ENCODE peak calls at places on chromosomes 3 and 15, in ten cellular contexts. O is neuronal stem cell, T is fibroblast of lung, M is GM23248, S is trophoblast cell, A is mammary epithelial cell, W is OCI-LY7, I is MM.1S, P is IMR-90, R is PC-9. V is an unnamed sample. For H3K9me3, the result is how much of the 10 kb centered on the place peaks cover.

GRCh38 chr3:42547401-42547945 is 34.3 kb downstream of the SEC22C start:
- DNase-seq in O (peak), T (peak), M (peak), S (peak), A (peak), W (peak), I (peak), P (peak), R (no peak), V (peak)

GRCh38 chr3:8603115-8603710 is 41.4 kb downstream of the SSUH2 start:
- DNase-seq in O (no peak), T (no peak), M (no peak), S (no peak), A (no peak), W (no peak), I (no peak), P (no peak), R (no peak), V (no peak)

GRCh38 chr3:59573911-59574310 is 524.1 kb upstream of the CFAP20DC start:
- DNase-seq in O (no peak), T (peak), M (peak), S (no peak), A (peak), W (no peak), I (no peak), P (peak), R (no peak), V (no peak)

GRCh38 chr3:11544413-11545181 is 99.1 kb downstream of the VGLL4 start:
- DNase-seq in O (no peak), T (peak), M (peak), S (no peak), A (no peak), W (no peak), I (no peak), P (peak), R (no peak), V (peak)

GRCh38 chr3:31885235-31885634 is 95.8 kb downstream of the OSBPL10 start:
- DNase-seq in O (no peak), T (no peak), M (no peak), S (no peak), A (no peak), W (no peak), I (no peak), P (no peak), R (no peak), V (no peak)

GRCh38 chr3:182487621-182488020 is 305.7 kb upstream of the ATP11B start:
- DNase-seq in O (no peak), T (no peak), M (no peak), S (no peak), A (no peak), W (no peak), I (no peak), P (no peak), R (no peak), V (no peak)

GRCh38 chr3:175851541-175851940 is 992.4 kb downstream of the NAALADL2 start:
- DNase-seq in O (no peak), T (no peak), M (no peak), S (no peak), A (no peak), W (no peak), I (no peak), P (no peak), R (no peak), V (no peak)

GRCh38 chr15:30941520-30941919 is 37.8 kb downstream of the FAN1 start:
- DNase-seq in O (no peak), T (no peak), M (no peak), S (no peak), A (no peak), W (no peak), I (no peak), P (no peak), R (no peak), V (no peak)

GRCh38 chr15:67138946-67139855 is 73.8 kb downstream of the SMAD3 start:
- DNase-seq in O (no peak), T (peak), M (peak), S (no peak), A (no peak), W (no peak), I (no peak), P (peak), R (no peak), V (no peak)

GRCh38 chr3:129077222-129077621 is 16.6 kb downstream of the GP9 start:
- DNase-seq in O (no peak), T (peak), M (no peak), S (no peak), A (no peak), W (no peak), I (no peak), P (peak), R (no peak), V (peak)

GRCh38 chr3:55292360-55292759 is 194.7 kb downstream of the WNT5A start:
- DNase-seq in O (no peak), T (no peak), M (no peak), S (no peak), A (no peak), W (no peak), I (no peak), P (no peak), R (no peak), V (no peak)

GRCh38 chr3:158104346-158105020 is 1.7 kb downstream of the SHOX2 start:
- DNase-seq in O (no peak), T (no peak), M (no peak), S (no peak), A (no peak), W (no peak), I (no peak), P (no peak), R (no peak), V (no peak)

GRCh38 chr15:38647683-38648082 is 83.1 kb upstream of the RASGRP1 start:
- DNase-seq in O (no peak), T (peak), M (peak), S (peak), A (peak), W (no peak), I (no peak), P (peak), R (no peak), V (peak)

GRCh38 chr3:159764211-159765024 is 224.2 kb upstream of the IL12A start:
- DNase-seq in O (peak), T (peak), M (peak), S (peak), A (peak), W (no peak), I (no peak), P (peak), R (no peak), V (no peak)

GRCh38 chr3:8972614-8973013 is 9.3 kb upstream of the RAD18 start:
- DNase-seq in O (no peak), T (peak), M (peak), S (no peak), A (peak), W (no peak), I (no peak), P (peak), R (no peak), V (peak)

GRCh38 chr3:144221771-144222170 is 250.1 kb downstream of the DIPK2A start:
- DNase-seq in O (no peak), T (no peak), M (no peak), S (no peak), A (no peak), W (no peak), I (peak), P (no peak), R (no peak), V (no peak)

GRCh38 chr3:29822051-29822450 is 541.2 kb downstream of the RBMS3 start:
- DNase-seq in O (no peak), T (peak), M (peak), S (no peak), A (peak), W (no peak), I (peak), P (peak), R (no peak), V (no peak)

GRCh38 chr3:20104167-20104661 is 64.0 kb downstream of the KAT2B start:
- DNase-seq in O (no peak), T (no peak), M (no peak), S (peak), A (no peak), W (no peak), I (no peak), P (no peak), R (no peak), V (no peak)

GRCh38 chr3:173970206-173970605 is 572.7 kb downstream of the NLGN1 start:
- DNase-seq in O (no peak), T (no peak), M (no peak), S (no peak), A (no peak), W (no peak), I (no peak), P (no peak), R (no peak), V (no peak)

GRCh38 chr3:190345027-190345821 is 23.0 kb upstream of the CLDN1 start:
- DNase-seq in O (no peak), T (peak), M (peak), S (peak), A (peak), W (no peak), I (no peak), P (peak), R (peak), V (peak)

GRCh38 chr3:172980849-172981248 is 160.2 kb downstream of the SPATA16 start:
- DNase-seq in O (no peak), T (peak), M (peak), S (peak), A (no peak), W (no peak), I (no peak), P (no peak), R (no peak), V (no peak)

GRCh38 chr3:99645277-99646106 is 7.1 kb downstream of the COL8A1 start:
- DNase-seq in O (peak), T (peak), M (peak), S (peak), A (peak), W (peak), I (no peak), P (peak), R (no peak), V (peak)

GRCh38 chr15:99452010-99452409 is 113.8 kb upstream of the MEF2A start:
- DNase-seq in O (no peak), T (no peak), M (no peak), S (no peak), A (no peak), W (no peak), I (no peak), P (no peak), R (no peak), V (no peak)

GRCh38 chr15:47846128-47846868 is 129.0 kb downstream of the SEMA6D start:
- DNase-seq in O (no peak), T (no peak), M (no peak), S (no peak), A (no peak), W (no peak), I (no peak), P (no peak), R (no peak), V (no peak)

GRCh38 chr15:66734961-66735908 is 33.2 kb downstream of the SMAD6 start:
- DNase-seq in O (no peak), T (no peak), M (peak), S (no peak), A (no peak), W (no peak), I (no peak), P (no peak), R (no peak), V (no peak)

GRCh38 chr3:139718415-139718814 is 40.6 kb upstream of the NMNAT3 start:
- DNase-seq in O (peak), T (peak), M (peak), S (peak), A (peak), W (no peak), I (no peak), P (peak), R (no peak), V (peak)

GRCh38 chr15:33068007-33068441 is 126.5 kb downstream of the FMN1 start:
- DNase-seq in O (no peak), T (peak), M (peak), S (peak), A (peak), W (no peak), I (peak), P (no peak), R (peak), V (peak)

GRCh38 chr15:40008061-40008460 is 30.9 kb downstream of the SRP14 start:
- DNase-seq in O (no peak), T (no peak), M (peak), S (no peak), A (no peak), W (no peak), I (no peak), P (peak), R (no peak), V (no peak)

GRCh38 chr3:14144423-14145075 is 19.7 kb downstream of the TMEM43 start:
- DNase-seq in O (peak), T (peak), M (peak), S (peak), A (peak), W (peak), I (peak), P (peak), R (peak), V (peak)

GRCh38 chr15:100778831-100779288 is 100.8 kb upstream of the ALDH1A3 start:
- DNase-seq in O (no peak), T (no peak), M (no peak), S (no peak), A (no peak), W (no peak), I (no peak), P (no peak), R (no peak), V (no peak)

GRCh38 chr3:113179235-113179829 is 32.0 kb upstream of the BOC start:
- DNase-seq in O (no peak), T (no peak), M (no peak), S (no peak), A (no peak), W (no peak), I (no peak), P (no peak), R (no peak), V (no peak)

GRCh38 chr3:110791971-110792370 is 279.6 kb upstream of the NECTIN3 start:
- DNase-seq in O (no peak), T (no peak), M (peak), S (no peak), A (no peak), W (no peak), I (no peak), P (no peak), R (no peak), V (no peak)

GRCh38 chr3:106176734-106177133 is 307.9 kb upstream of the CBLB start:
- DNase-seq in O (no peak), T (peak), M (peak), S (no peak), A (no peak), W (no peak), I (no peak), P (peak), R (no peak), V (no peak)

GRCh38 chr3:53850895-53851294 is 4.5 kb downstream of the IL17RB start:
- DNase-seq in O (no peak), T (peak), M (peak), S (no peak), A (no peak), W (no peak), I (no peak), P (peak), R (no peak), V (no peak)

GRCh38 chr15:98444067-98444600 is 204.2 kb upstream of the IGF1R start:
- DNase-seq in O (no peak), T (no peak), M (no peak), S (peak), A (no peak), W (no peak), I (no peak), P (no peak), R (peak), V (no peak)

GRCh38 chr15:98442379-98442833 is 205.9 kb upstream of the IGF1R start:
- DNase-seq in O (peak), T (peak), M (peak), S (peak), A (peak), W (peak), I (peak), P (peak), R (peak), V (peak)

GRCh38 chr15:98443483-98443882 is 204.9 kb upstream of the IGF1R start:
- DNase-seq in O (no peak), T (no peak), M (no peak), S (no peak), A (no peak), W (no peak), I (no peak), P (no peak), R (no peak), V (no peak)

GRCh38 chr15:98441599-98441998 is 206.7 kb upstream of the IGF1R start:
- DNase-seq in O (no peak), T (no peak), M (no peak), S (no peak), A (no peak), W (no peak), I (no peak), P (no peak), R (no peak), V (no peak)

DNA sequence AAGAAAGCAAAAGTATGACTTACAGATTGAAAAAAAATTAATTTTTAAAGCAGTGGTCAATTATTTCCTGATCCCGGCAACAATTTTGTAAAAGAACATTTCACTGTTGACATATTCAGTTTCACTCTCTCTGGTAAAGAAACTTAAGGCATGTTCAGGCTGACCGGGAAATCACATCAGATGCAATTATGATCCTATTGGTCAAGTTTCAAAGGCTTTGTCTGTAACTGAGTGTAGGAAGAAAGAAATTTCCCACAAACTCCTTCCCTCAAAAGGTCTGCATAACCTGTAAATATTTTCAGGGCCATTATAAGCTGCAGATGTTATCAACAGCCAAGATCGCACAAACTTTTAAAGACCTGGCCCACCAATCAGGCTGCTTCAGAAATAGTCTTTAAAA is 205.4 kb upstream of the IGF1R start:
- DNase-seq in O (no peak), T (no peak), M (no peak), S (no peak), A (peak), W (no peak), I (no peak), P (no peak), R (no peak), V (no peak)
- H2AFZ ChIP-seq in O (no peak), T (no peak), M (no peak), S (no peak), A (no peak), W (peak), I (no peak), P (no peak), R (no peak), V (no peak)

DNA sequence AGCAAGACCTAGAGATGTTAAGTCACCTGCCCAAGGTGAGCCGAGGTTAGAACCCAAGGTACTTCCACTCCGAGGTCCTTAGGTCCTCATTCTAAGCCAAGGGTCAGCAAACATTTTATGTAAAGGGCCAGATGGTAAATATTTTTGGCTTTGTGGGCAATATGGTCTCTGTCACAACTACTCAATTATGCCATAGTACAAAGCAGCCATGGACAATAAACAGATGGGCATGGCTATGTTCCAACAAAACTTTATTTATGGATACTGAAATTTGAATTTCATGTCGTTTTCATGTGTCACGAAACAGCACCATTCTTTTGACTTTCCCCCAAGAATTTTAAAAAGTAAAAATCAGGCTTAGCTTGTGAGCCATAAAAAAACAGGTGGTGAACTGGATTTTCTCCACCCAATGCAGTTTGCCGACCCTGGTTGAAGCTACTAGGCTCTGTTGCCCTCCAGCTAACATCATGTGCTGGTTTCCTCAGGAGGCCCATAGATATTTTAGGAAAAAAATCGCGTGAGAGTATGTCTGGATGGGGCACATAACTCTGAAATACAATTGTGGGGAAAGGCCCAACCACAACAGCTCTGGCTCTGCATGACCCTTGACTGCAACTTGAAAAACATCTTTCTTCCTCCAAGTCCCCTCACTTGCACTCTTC is 28.7 kb downstream of the ARHGEF3 start:
- DNase-seq in O (no peak), T (no peak), M (peak), S (no peak), A (no peak), W (no peak), I (no peak), P (no peak), R (no peak), V (no peak)
- H3K9me3 ChIP-seq in O (under half), T (under half), M (under half), S (under half), A (under half), W (under half), I (under half), P (under half), R (under half), V (under half)

DNA sequence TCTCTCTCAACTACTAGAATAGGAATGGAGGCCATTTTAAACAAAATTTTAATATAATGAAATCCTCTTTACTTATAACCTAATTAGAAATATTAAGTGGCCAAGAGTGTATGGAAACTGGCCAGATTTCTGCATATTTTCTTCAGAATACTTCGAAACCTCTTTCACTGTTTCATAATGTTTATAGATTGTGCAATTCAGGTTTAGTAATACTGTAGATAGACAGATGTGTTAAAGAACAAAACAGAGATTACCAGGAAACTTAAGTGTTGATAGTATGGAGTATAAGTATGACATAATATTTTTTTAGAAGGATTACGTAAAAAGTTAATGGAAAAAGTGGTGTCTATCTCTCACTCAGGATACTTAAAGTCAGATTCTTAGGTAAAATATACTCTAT is 4.7 kb downstream of the ABHD5 start:
- DNase-seq in O (no peak), T (peak), M (peak), S (no peak), A (peak), W (no peak), I (no peak), P (peak), R (peak), V (no peak)
- H2AFZ ChIP-seq in O (no peak), T (no peak), M (no peak), S (no peak), A (no peak), W (no peak), I (no peak), P (no peak), R (no peak), V (no peak)

GRCh38 chr15:25092661-25093060 is 137.9 kb downstream of the SNRPN start:
- DNase-seq in O (no peak), T (no peak), M (peak), S (no peak), A (no peak), W (no peak), I (no peak), P (peak), R (no peak), V (no peak)

GRCh38 chr15:25095179-25095578 is 140.4 kb downstream of the SNRPN start:
- DNase-seq in O (no peak), T (no peak), M (no peak), S (no peak), A (no peak), W (no peak), I (no peak), P (no peak), R (no peak), V (no peak)

GRCh38 chr15:25093455-25094029 is 138.8 kb downstream of the SNRPN start:
- DNase-seq in O (no peak), T (no peak), M (no peak), S (no peak), A (no peak), W (no peak), I (no peak), P (no peak), R (no peak), V (no peak)

GRCh38 chr15:25094519-25094918 is 139.7 kb downstream of the SNRPN start:
- DNase-seq in O (no peak), T (no peak), M (no peak), S (no peak), A (no peak), W (no peak), I (no peak), P (no peak), R (no peak), V (no peak)

GRCh38 chr15:25094066-25094465 is 139.3 kb downstream of the SNRPN start:
- DNase-seq in O (no peak), T (no peak), M (no peak), S (no peak), A (no peak), W (no peak), I (no peak), P (no peak), R (no peak), V (no peak)
- H3K9me3 ChIP-seq in O (under half), T (under half), M (under half), S (under half), A (under half), W (under half), I (under half), P (under half), R (under half), V (half or more)